ENCODE peak calls at places on chromosomes 11 and 22, in six cellular contexts. A is IMR-90, H is KG1, C is cardiac muscle cell, U is amygdala, K is iris pigment epithelial cell. F is an unnamed sample.
A peak's percentile ranks its signal among the peaks of the same experiment; 100 is the strongest.

GRCh38 chr11:70556884-70557741 is 158.8 kb downstream of the CTTN start:
- DNase-seq in A (no peak), H (no peak), C (peak; percentile 8), U (no peak), K (no peak), F (no peak)

GRCh38 chr22:48758021-48758561 is 1069.6 kb downstream of the BRD1 start:
- DNase-seq in A (no peak), H (no peak), C (no peak), U (no peak), K (no peak), F (no peak)

GRCh38 chr22:22928666-22929380 is 41.2 kb downstream of the IGLL5 start:
- DNase-seq in A (peak; percentile 16), H (peak; percentile 52), C (peak; percentile 33), U (no peak), K (peak; percentile 26), F (peak; percentile 76)

GRCh38 chr11:61971177-61972111 is 4.0 kb upstream of the FTH1 start:
- DNase-seq in A (peak; percentile 99), H (peak; percentile 92), C (peak; percentile 100), U (peak; percentile 94), K (peak; percentile 99), F (no peak)

GRCh38 chr11:37502202-37502601 is 904.2 kb upstream of the RAG2 start:
- DNase-seq in A (peak; percentile 53), H (no peak), C (peak; percentile 15), U (no peak), K (peak; percentile 62), F (no peak)

GRCh38 chr11:111373590-111373989 is 5.5 kb downstream of the POU2AF1 start:
- DNase-seq in A (no peak), H (no peak), C (no peak), U (no peak), K (no peak), F (no peak)

GRCh38 chr11:73951797-73952196 is 971 bp downstream of the DNAJB13 start:
- DNase-seq in A (peak; percentile 59), H (no peak), C (no peak), U (no peak), K (no peak), F (no peak)

GRCh38 chr22:20094158-20094807 is 14.2 kb downstream of the DGCR8 start:
- DNase-seq in A (no peak), H (no peak), C (no peak), U (no peak), K (no peak), F (no peak)

GRCh38 chr11:70712471-70712870 is 314.1 kb downstream of the CTTN start:
- DNase-seq in A (no peak), H (no peak), C (no peak), U (no peak), K (no peak), F (no peak)

GRCh38 chr11:123061403-123062157 is at the start of gene HSPA8:
- DNase-seq in A (peak; percentile 52), H (no peak), C (peak; percentile 74), U (peak; percentile 46), K (peak; percentile 79), F (peak; percentile 62)

GRCh38 chr22:42697542-42698013 is 23.1 kb downstream of the A4GALT start:
- DNase-seq in A (peak; percentile 73), H (no peak), C (peak; percentile 83), U (no peak), K (peak; percentile 80), F (no peak)

GRCh38 chr22:30555282-30556210 is 9.0 kb upstream of the SEC14L6 start:
- DNase-seq in A (no peak), H (no peak), C (no peak), U (no peak), K (no peak), F (no peak)

GRCh38 chr11:24714601-24715000 is 217.7 kb downstream of the LUZP2 start:
- DNase-seq in A (no peak), H (no peak), C (no peak), U (no peak), K (no peak), F (no peak)

GRCh38 chr22:37007666-37008065 is 11.6 kb downstream of the TST start:
- DNase-seq in A (no peak), H (no peak), C (peak; percentile 62), U (no peak), K (no peak), F (no peak)

GRCh38 chr11:13876423-13876822 is 86.1 kb upstream of the SPON1 start:
- DNase-seq in A (no peak), H (no peak), C (no peak), U (no peak), K (no peak), F (no peak)

GRCh38 chr11:68844376-68844775 is 2.7 kb upstream of the CPT1A start:
- DNase-seq in A (no peak), H (no peak), C (no peak), U (no peak), K (no peak), F (no peak)

F was measured in T-helper 1 cell.